ENCODE peak calls at places on chromosomes 2 and 18, in six cellular contexts. S is adrenal gland, D is tibial nerve, Z is heart left ventricle, Y is endothelial cell of umbilical vein, K is psoas muscle. G is an unnamed sample.
A peak's percentile ranks its signal among the peaks of the same experiment; 100 is the strongest.

GRCh38 chr2:193695367-193695766 is 1500.6 kb upstream of the TMEFF2 start:
- DNase-seq in D (no peak), K (no peak), Z (no peak), S (peak; percentile 12), Y (peak; percentile 70), G (peak; percentile 18)

GRCh38 chr2:12587729-12588522 is 128.8 kb upstream of the TRIB2 start:
- DNase-seq in Y (peak; percentile 22), S (peak; percentile 78), D (no peak), Z (no peak), K (no peak), G (no peak)

GRCh38 chr2:15677141-15677911 is 85.7 kb downstream of the DDX1 start:
- DNase-seq in Y (peak; percentile 7), S (no peak), Z (no peak), D (no peak), K (no peak), G (peak; percentile 28)

GRCh38 chr2:34161546-34161945 is 562.4 kb upstream of the FAM98A start:
- DNase-seq in S (no peak), Y (no peak), Z (no peak), D (no peak), K (no peak), G (no peak)

GRCh38 chr2:118670868-118671267 is 176.6 kb downstream of the EN1 start:
- DNase-seq in K (no peak), D (no peak), Z (no peak), Y (no peak), S (no peak), G (no peak)

GRCh38 chr2:116716038-116716437 is 1098.5 kb upstream of the DDX18 start:
- DNase-seq in Z (no peak), Y (no peak), K (no peak), D (no peak), S (no peak), G (no peak)

GRCh38 chr2:150759531-150759930 is 272.1 kb upstream of the RND3 start:
- DNase-seq in Y (no peak), K (no peak), D (no peak), S (no peak), Z (no peak), G (no peak)

GRCh38 chr2:20665261-20666113 is 1.5 kb upstream of the GDF7 start:
- DNase-seq in S (no peak), K (no peak), Z (no peak), Y (no peak), D (no peak), G (no peak)

GRCh38 chr2:42753188-42753813 is 10.6 kb downstream of the OXER1 start:
- DNase-seq in S (no peak), K (no peak), D (no peak), Y (no peak), Z (no peak), G (no peak)

GRCh38 chr2:133422946-133423345 is 145.3 kb downstream of the NCKAP5 start:
- DNase-seq in D (no peak), K (no peak), Z (no peak), Y (no peak), S (no peak), G (no peak)

GRCh38 chr2:44087714-44088092 is 81.0 kb upstream of the PPM1B start:
- DNase-seq in Z (no peak), Y (no peak), K (no peak), D (no peak), S (no peak), G (no peak)

GRCh38 chr2:35298493-35298892 is 1057.1 kb upstream of the CRIM1 start:
- DNase-seq in D (no peak), Z (no peak), S (peak; percentile 20), Y (peak; percentile 92), K (no peak), G (peak; percentile 9)

GRCh38 chr18:63180971-63181376 is 138.6 kb downstream of the BCL2 start:
- DNase-seq in D (no peak), Y (no peak), K (no peak), S (no peak), Z (no peak), G (no peak)

GRCh38 chr2:218878941-218879761 is 1.5 kb upstream of the WNT10A start:
- DNase-seq in Z (no peak), K (peak; percentile 33), D (no peak), Y (no peak), S (no peak), G (peak; percentile 70)
- H3K4me1 ChIP-seq in Z (peaks cover 21% of the 10 kb centered on the region), K (peaks cover 5% of the 10 kb centered on the region), D (peaks cover 70% of the 10 kb centered on the region), Y (no peaks in the 10 kb centered on the region), S (peaks cover 15% of the 10 kb centered on the region), G (peaks cover 40% of the 10 kb centered on the region)

GRCh38 chr2:171142398-171142797 is 18.3 kb downstream of the TLK1 start:
- DNase-seq in Z (no peak), K (no peak), S (no peak), D (no peak), Y (no peak), G (no peak)

GRCh38 chr2:171139860-171140259 is 20.8 kb downstream of the TLK1 start:
- DNase-seq in S (no peak), K (no peak), Y (no peak), Z (no peak), D (no peak), G (no peak)

GRCh38 chr2:171146071-171146470 is 14.6 kb downstream of the TLK1 start:
- DNase-seq in K (no peak), Y (no peak), Z (no peak), S (no peak), D (no peak), G (no peak)

GRCh38 chr2:171143670-171144062 is 17.0 kb downstream of the TLK1 start:
- DNase-seq in Z (no peak), S (no peak), K (no peak), Y (no peak), D (no peak), G (no peak)

GRCh38 chr2:171141320-171141719 is 19.4 kb downstream of the TLK1 start:
- DNase-seq in S (no peak), D (no peak), K (no peak), Z (no peak), Y (peak; percentile 8), G (no peak)
- TF ChIP-seq CTCF in S (peak; percentile 24), D (no peak), K (no peak), Z (no peak), Y (no peak), G (no peak)

GRCh38 chr2:179861027-179861776 is at the start of gene ZNF385B:
- DNase-seq in Z (no peak), K (peak; percentile 58), Y (peak; percentile 5), S (peak; percentile 46), D (no peak), G (no peak)
- H3K4me3 ChIP-seq in Z (peak within 1 kb of the TSS; percentile 46), K (peak within 1 kb of the TSS; percentile 81), Y (peak within 1 kb of the TSS; percentile 26), S (peak within 1 kb of the TSS; percentile 83), D (peak within 1 kb of the TSS; percentile 41), G (no peak within 1 kb of the TSS)

DNA sequence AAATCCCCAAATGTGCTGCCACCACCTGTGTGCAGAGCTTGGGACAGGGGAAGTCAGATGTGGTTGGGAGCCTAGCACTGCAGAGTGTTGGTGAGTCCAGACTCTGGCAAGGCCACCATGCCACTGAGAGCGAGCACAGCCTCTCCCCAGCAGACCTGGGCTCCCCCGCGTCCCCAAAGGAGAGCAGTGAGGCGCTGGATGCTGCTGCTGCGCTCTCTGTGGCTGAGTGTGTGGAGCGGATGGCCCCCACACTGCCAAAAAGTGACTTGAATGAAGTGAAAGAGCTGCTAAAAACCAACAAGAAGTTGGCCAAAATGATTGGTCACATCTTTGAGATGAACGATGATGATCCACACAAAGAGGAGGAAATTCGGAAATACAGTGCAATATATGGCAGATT is 10.7 kb downstream of the NAB1 start:
- DNase-seq in S (no peak), K (no peak), Y (no peak), Z (no peak), D (no peak), G (no peak)
- H3K4me1 ChIP-seq in S (peaks cover 32% of the 10 kb centered on the region), K (peaks cover 34% of the 10 kb centered on the region), Y (no peaks in the 10 kb centered on the region), Z (peaks cover 96% of the 10 kb centered on the region), D (peaks cover 92% of the 10 kb centered on the region), G (peaks cover 6% of the 10 kb centered on the region)

GRCh38 chr2:236814558-236814957 is 244.9 kb downstream of the ACKR3 start:
- DNase-seq in D (no peak), Y (no peak), Z (no peak), K (no peak), S (no peak), G (no peak)
- TF ChIP-seq CTCF in D (no peak), Y (no peak), Z (no peak), K (no peak), S (no peak), G (no peak)

GRCh38 chr18:31100598-31101147 is 1.5 kb downstream of the DSC2 start:
- DNase-seq in K (peak; percentile 41), D (no peak), Y (no peak), S (no peak), Z (peak; percentile 36), G (no peak)
- H3K4me3 ChIP-seq in K (peak overlapping the region; percentile 57), D (peak overlapping the region; percentile 58), Y (no peak overlapping the region), S (no peak overlapping the region), Z (peak overlapping the region; percentile 72), G (no peak overlapping the region)

GRCh38 chr2:108640731-108641130 is 78.6 kb upstream of the RANBP2 start:
- DNase-seq in Z (no peak), K (no peak), D (no peak), S (no peak), Y (peak; percentile 38), G (no peak)
- H3K4me1 ChIP-seq in Z (peaks cover 47% of the 10 kb centered on the region), K (peaks cover 57% of the 10 kb centered on the region), D (peaks cover 48% of the 10 kb centered on the region), S (peaks cover 55% of the 10 kb centered on the region), Y (peaks cover 44% of the 10 kb centered on the region), G (no peaks in the 10 kb centered on the region)